ENCODE peak calls at places on chromosomes 16 and 17, in seven cellular contexts. B is fibroblast of mammary gland, J is HCT116, U is cardiac muscle cell, E is AG10803, Y is heart right ventricle, H is astrocyte. Z is an unnamed sample.

GRCh38 chr17:66451188-66452149 is 149.1 kb downstream of the PRKCA start:
- DNase-seq in U (peak; percentile 34), H (no peak), E (no peak), J (no peak), Y (no peak), B (no peak), Z (no peak)

GRCh38 chr17:29149431-29150064 is 30.6 kb downstream of the MYO18A start:
- DNase-seq in H (no peak), E (no peak), Y (no peak), J (no peak), B (no peak), U (no peak), Z (no peak)

GRCh38 chr16:61182416-61182815 is 853.8 kb downstream of the CDH8 start:
- DNase-seq in E (no peak), Y (no peak), H (no peak), U (no peak), B (no peak), J (no peak), Z (no peak)

GRCh38 chr16:71724320-71724751 is at the start of gene PHLPP2:
- DNase-seq in J (no peak), E (no peak), B (peak; percentile 5), Y (no peak), U (no peak), H (no peak), Z (no peak)

GRCh38 chr16:19704321-19705130 is 13.5 kb downstream of the KNOP1 start:
- DNase-seq in Y (no peak), J (no peak), E (peak; percentile 66), H (peak; percentile 70), U (no peak), B (peak; percentile 86), Z (no peak)

GRCh38 chr16:69613283-69614154 is 47.8 kb downstream of the NFAT5 start:
- DNase-seq in H (peak; percentile 29), E (no peak), J (no peak), Y (no peak), U (no peak), B (peak; percentile 56), Z (no peak)

GRCh38 chr16:684961-685696 is 995 bp upstream of the JMJD8 start:
- DNase-seq in H (no peak), J (no peak), B (no peak), Y (no peak), U (no peak), E (no peak), Z (no peak)

GRCh38 chr16:50665128-50665878 is 15.8 kb downstream of the SNX20 start:
- DNase-seq in B (peak; percentile 64), J (peak; percentile 41), U (peak; percentile 83), H (peak; percentile 19), E (peak; percentile 60), Y (peak; percentile 78), Z (peak; percentile 4)

GRCh38 chr16:58492066-58492465 is 7.9 kb upstream of the NDRG4 start:
- DNase-seq in Y (no peak), U (no peak), B (no peak), H (no peak), J (no peak), E (no peak), Z (no peak)

GRCh38 chr16:66521951-66522771 is 27.8 kb downstream of the TK2 start:
- DNase-seq in Y (no peak), U (no peak), E (peak; percentile 64), H (peak; percentile 98), J (peak; percentile 90), B (peak; percentile 67), Z (no peak)

GRCh38 chr17:40542562-40543411 is 22.5 kb downstream of the CCR7 start:
- DNase-seq in E (peak; percentile 97), H (peak; percentile 91), B (peak; percentile 99), J (no peak), U (no peak), Y (peak; percentile 75), Z (peak; percentile 84)

GRCh38 chr16:57703416-57704010 is 8.9 kb downstream of the DRC7 start:
- DNase-seq in H (no peak), B (no peak), Y (no peak), J (no peak), E (no peak), U (no peak), Z (no peak)

GRCh38 chr16:87855852-87856715 is 13.2 kb downstream of the SLC7A5 start:
- DNase-seq in Y (peak; percentile 56), H (no peak), E (no peak), B (peak; percentile 17), U (no peak), J (no peak), Z (no peak)

GRCh38 chr16:16017812-16018211 is 68.4 kb downstream of the ABCC1 start:
- DNase-seq in E (no peak), B (no peak), Y (no peak), H (no peak), U (no peak), J (no peak), Z (no peak)

GRCh38 chr17:66373079-66373478 is 70.7 kb downstream of the PRKCA start:
- DNase-seq in B (no peak), Y (no peak), H (no peak), U (no peak), J (no peak), E (no peak), Z (no peak)

GRCh38 chr17:8212312-8213180 is 2.2 kb upstream of the AURKB start:
- DNase-seq in E (no peak), J (no peak), H (no peak), B (peak; percentile 53), U (no peak), Y (no peak), Z (no peak)

GRCh38 chr16:78474762-78475161 is 375.3 kb downstream of the WWOX start:
- DNase-seq in U (no peak), E (no peak), H (no peak), Y (no peak), J (no peak), B (no peak), Z (no peak)

GRCh38 chr16:15864939-15865338 is 8.1 kb upstream of the MYH11 start:
- DNase-seq in Y (no peak), J (no peak), U (no peak), E (no peak), H (no peak), B (no peak), Z (no peak)

GRCh38 chr17:58200024-58200633 is 7.6 kb downstream of the EPX start:
- DNase-seq in U (peak; percentile 36), H (no peak), B (peak; percentile 53), J (peak; percentile 63), Y (peak; percentile 42), E (peak; percentile 39), Z (no peak)

GRCh38 chr17:4436846-4437245 is 3.1 kb downstream of the SPNS3 start:
- DNase-seq in H (no peak), J (no peak), Y (no peak), E (no peak), U (no peak), B (no peak), Z (no peak)

GRCh38 chr17:69067274-69068047 is 6.7 kb upstream of the ABCA9 start:
- DNase-seq in Y (no peak), H (no peak), E (no peak), B (no peak), J (peak; percentile 4), U (no peak), Z (no peak)

GRCh38 chr16:69589434-69590269 is 23.9 kb downstream of the NFAT5 start:
- DNase-seq in U (peak; percentile 24), B (no peak), E (no peak), H (no peak), J (no peak), Y (no peak), Z (no peak)

DNA sequence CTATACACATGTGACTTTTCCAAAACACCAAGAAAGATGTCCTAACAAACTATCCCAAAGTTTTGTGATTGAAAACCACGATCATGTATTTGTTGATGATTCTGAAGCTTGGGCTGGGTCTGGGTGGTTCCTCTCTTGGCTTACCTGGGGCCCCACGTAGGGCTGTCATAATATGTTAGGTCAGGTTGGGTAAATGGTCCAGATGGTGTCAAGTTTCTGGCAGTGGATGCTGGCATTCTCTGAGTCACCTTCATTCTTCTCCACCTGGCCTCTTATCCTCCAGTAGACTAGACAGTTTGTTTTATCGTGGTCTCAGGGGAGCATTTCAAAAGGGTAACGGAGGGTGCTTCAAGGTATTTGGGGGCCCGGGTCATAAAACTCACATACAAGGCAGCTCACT is 39.4 kb downstream of the SYCE1L start:
- DNase-seq in B (no peak), Y (no peak), H (no peak), J (no peak), U (no peak), E (no peak), Z (no peak)
- H3K4me3 ChIP-seq in B (no peak overlapping the region), Y (no peak overlapping the region), H (no peak overlapping the region), J (no peak overlapping the region), U (no peak overlapping the region), E (no peak overlapping the region), Z (no peak overlapping the region)

GRCh38 chr17:51857052-51857593 is 301.4 kb downstream of the CA10 start:
- DNase-seq in Y (no peak), B (no peak), E (no peak), J (no peak), H (no peak), U (no peak), Z (no peak)
- TF ChIP-seq CTCF in Y (no peak), B (no peak), E (no peak), J (no peak), H (no peak), U (no peak), Z (no peak)

DNA sequence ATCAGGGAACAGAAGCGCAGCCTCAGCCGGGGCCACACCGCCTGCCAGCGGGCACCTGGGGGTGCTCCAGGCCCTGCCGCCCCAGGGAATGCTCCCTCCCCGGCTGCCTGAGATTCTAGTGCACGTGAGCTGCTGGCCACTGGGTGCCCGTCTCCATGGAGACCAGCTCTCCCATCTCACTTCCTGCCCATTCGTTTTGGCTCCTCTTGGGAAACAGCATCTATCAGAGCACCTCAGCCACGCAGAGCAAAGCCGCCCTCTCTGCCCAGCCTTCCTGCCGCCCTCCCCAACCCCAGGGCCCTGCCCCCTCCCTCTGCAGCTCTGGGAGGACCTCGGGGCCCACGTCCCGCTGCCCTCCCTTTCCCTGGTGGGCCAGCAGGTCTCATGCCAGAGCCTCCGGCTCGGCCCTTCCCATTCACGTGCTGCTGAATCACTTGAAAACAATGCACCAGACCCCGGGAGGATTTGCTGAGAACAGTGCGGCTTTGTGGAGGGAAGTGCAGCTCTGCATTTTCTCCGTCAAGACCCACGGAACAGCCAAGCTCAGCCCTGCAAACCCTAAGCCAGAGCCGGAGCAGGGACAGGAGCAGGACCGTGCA is 19.4 kb downstream of the CEP295NL start:
- DNase-seq in B (peak; percentile 97), J (peak; percentile 72), Y (peak; percentile 77), H (peak; percentile 93), U (peak; percentile 60), E (peak; percentile 97), Z (peak; percentile 88)
- H3K4me3 ChIP-seq in B (peak overlapping the region; percentile 27), J (peak overlapping the region; percentile 54), Y (peak overlapping the region; percentile 31), H (peak overlapping the region; percentile 41), U (no peak overlapping the region), E (peak overlapping the region; percentile 55), Z (peak overlapping the region; percentile 31)

GRCh38 chr17:48067245-48067644 is 19.1 kb downstream of the NFE2L1 start:
- DNase-seq in Y (no peak), J (no peak), H (no peak), B (no peak), U (no peak), E (no peak), Z (no peak)

GRCh38 chr17:48062273-48062672 is 14.1 kb downstream of the NFE2L1 start:
- DNase-seq in B (no peak), J (no peak), E (no peak), U (no peak), H (no peak), Y (no peak), Z (no peak)

GRCh38 chr17:48066656-48067055 is 18.5 kb downstream of the NFE2L1 start:
- DNase-seq in B (no peak), U (no peak), J (no peak), H (no peak), Y (no peak), E (no peak), Z (no peak)

GRCh38 chr17:48066192-48066591 is 18.0 kb downstream of the NFE2L1 start:
- DNase-seq in Y (no peak), J (no peak), E (no peak), B (no peak), U (no peak), H (no peak), Z (no peak)

GRCh38 chr17:48064638-48065037 is 16.5 kb downstream of the NFE2L1 start:
- DNase-seq in Y (no peak), U (no peak), J (no peak), B (no peak), E (no peak), H (no peak), Z (no peak)
- TF ChIP-seq CTCF in Y (no peak), U (no peak), J (no peak), B (no peak), E (no peak), H (no peak), Z (no peak)

Z was measured in BJ.